ENCODE peak calls at places on chromosomes 6 and 20, in ten cellular contexts. One of them, this sample, is unnamed.

GRCh38 chr20:6162239-6162638 is 39.4 kb upstream of the FERMT1 start:
- DNase-seq in heart left ventricle: peak; percentile 77
- DNase-seq in cardiac muscle cell: peak; percentile 86
- DNase-seq in ascending aorta: no peak
- DNase-seq in astrocyte: peak; percentile 45
- DNase-seq in naive thymus-derived CD4-positive, alpha-beta T cell: no peak
- DNase-seq in adrenal gland: peak; percentile 79
- DNase-seq in pancreas: no peak
- DNase-seq in ovary: no peak
- DNase-seq in colonic mucosa: no peak
- DNase-seq in this sample: no peak

GRCh38 chr20:62136283-62137091 is 6.7 kb downstream of the PSMA7 start:
- DNase-seq in heart left ventricle: no peak
- DNase-seq in cardiac muscle cell: peak; percentile 77
- DNase-seq in ascending aorta: no peak
- DNase-seq in astrocyte: peak; percentile 31
- DNase-seq in naive thymus-derived CD4-positive, alpha-beta T cell: peak; percentile 77
- DNase-seq in adrenal gland: peak; percentile 76
- DNase-seq in pancreas: peak; percentile 83
- DNase-seq in ovary: peak; percentile 73
- DNase-seq in colonic mucosa: peak; percentile 70
- DNase-seq in this sample: peak; percentile 76

GRCh38 chr20:3919352-3919751 is 30.2 kb downstream of the PANK2 start:
- DNase-seq in heart left ventricle: no peak
- DNase-seq in cardiac muscle cell: peak; percentile 83
- DNase-seq in ascending aorta: no peak
- DNase-seq in astrocyte: peak; percentile 24
- DNase-seq in naive thymus-derived CD4-positive, alpha-beta T cell: no peak
- DNase-seq in adrenal gland: no peak
- DNase-seq in pancreas: no peak
- DNase-seq in ovary: no peak
- DNase-seq in colonic mucosa: no peak
- DNase-seq in this sample: no peak

GRCh38 chr20:53922901-53923314 is 147.5 kb downstream of the BCAS1 start:
- DNase-seq in heart left ventricle: no peak
- DNase-seq in cardiac muscle cell: peak; percentile 52
- DNase-seq in ascending aorta: no peak
- DNase-seq in astrocyte: no peak
- DNase-seq in naive thymus-derived CD4-positive, alpha-beta T cell: no peak
- DNase-seq in adrenal gland: no peak
- DNase-seq in pancreas: no peak
- DNase-seq in ovary: no peak
- DNase-seq in colonic mucosa: no peak
- DNase-seq in this sample: peak; percentile 24

GRCh38 chr6:93420163-93420806 is 926 bp upstream of the EPHA7 start:
- DNase-seq in heart left ventricle: no peak
- DNase-seq in cardiac muscle cell: no peak
- DNase-seq in ascending aorta: no peak
- DNase-seq in astrocyte: no peak
- DNase-seq in naive thymus-derived CD4-positive, alpha-beta T cell: no peak
- DNase-seq in adrenal gland: no peak
- DNase-seq in pancreas: no peak
- DNase-seq in ovary: no peak
- DNase-seq in colonic mucosa: no peak
- DNase-seq in this sample: no peak

GRCh38 chr6:150191809-150192208 is 49.0 kb downstream of the PPP1R14C start:
- DNase-seq in heart left ventricle: no peak
- DNase-seq in cardiac muscle cell: peak; percentile 32
- DNase-seq in ascending aorta: no peak
- DNase-seq in astrocyte: peak; percentile 77
- DNase-seq in naive thymus-derived CD4-positive, alpha-beta T cell: no peak
- DNase-seq in adrenal gland: no peak
- DNase-seq in pancreas: no peak
- DNase-seq in ovary: no peak
- DNase-seq in colonic mucosa: no peak
- DNase-seq in this sample: no peak

GRCh38 chr6:79713701-79714322 is 82.7 kb downstream of the SH3BGRL2 start:
- DNase-seq in heart left ventricle: peak; percentile 27
- DNase-seq in cardiac muscle cell: peak; percentile 66
- DNase-seq in ascending aorta: no peak
- DNase-seq in astrocyte: no peak
- DNase-seq in naive thymus-derived CD4-positive, alpha-beta T cell: peak; percentile 47
- DNase-seq in adrenal gland: peak; percentile 62
- DNase-seq in pancreas: no peak
- DNase-seq in ovary: peak; percentile 58
- DNase-seq in colonic mucosa: peak; percentile 65
- DNase-seq in this sample: peak; percentile 43

GRCh38 chr6:9563996-9564395 is 850.9 kb downstream of the TFAP2A start:
- DNase-seq in heart left ventricle: no peak
- DNase-seq in cardiac muscle cell: peak; percentile 14
- DNase-seq in ascending aorta: no peak
- DNase-seq in astrocyte: peak; percentile 55
- DNase-seq in naive thymus-derived CD4-positive, alpha-beta T cell: no peak
- DNase-seq in adrenal gland: no peak
- DNase-seq in pancreas: no peak
- DNase-seq in ovary: no peak
- DNase-seq in colonic mucosa: no peak
- DNase-seq in this sample: no peak

GRCh38 chr6:74976026-74976425 is 229.8 kb downstream of the COL12A1 start:
- DNase-seq in heart left ventricle: no peak
- DNase-seq in cardiac muscle cell: no peak
- DNase-seq in ascending aorta: no peak
- DNase-seq in astrocyte: no peak
- DNase-seq in naive thymus-derived CD4-positive, alpha-beta T cell: no peak
- DNase-seq in adrenal gland: no peak
- DNase-seq in pancreas: no peak
- DNase-seq in ovary: no peak
- DNase-seq in colonic mucosa: no peak
- DNase-seq in this sample: no peak

GRCh38 chr6:168408504-168409136 is 32.4 kb upstream of the SMOC2 start:
- DNase-seq in heart left ventricle: no peak
- DNase-seq in cardiac muscle cell: no peak
- DNase-seq in ascending aorta: no peak
- DNase-seq in astrocyte: no peak
- DNase-seq in naive thymus-derived CD4-positive, alpha-beta T cell: no peak
- DNase-seq in adrenal gland: no peak
- DNase-seq in pancreas: no peak
- DNase-seq in ovary: no peak
- DNase-seq in colonic mucosa: no peak
- DNase-seq in this sample: peak; percentile 5

GRCh38 chr6:78528926-78529325 is 338.4 kb upstream of the IRAK1BP1 start:
- DNase-seq in heart left ventricle: no peak
- DNase-seq in cardiac muscle cell: no peak
- DNase-seq in ascending aorta: no peak
- DNase-seq in astrocyte: no peak
- DNase-seq in naive thymus-derived CD4-positive, alpha-beta T cell: no peak
- DNase-seq in adrenal gland: no peak
- DNase-seq in pancreas: no peak
- DNase-seq in ovary: no peak
- DNase-seq in colonic mucosa: no peak
- DNase-seq in this sample: no peak

GRCh38 chr6:43060034-43060754 is 763 bp downstream of the KLC4 start:
- DNase-seq in heart left ventricle: peak; percentile 35
- DNase-seq in cardiac muscle cell: peak; percentile 9
- DNase-seq in ascending aorta: no peak
- DNase-seq in astrocyte: no peak
- DNase-seq in naive thymus-derived CD4-positive, alpha-beta T cell: no peak
- DNase-seq in adrenal gland: no peak
- DNase-seq in pancreas: peak; percentile 59
- DNase-seq in ovary: no peak
- DNase-seq in colonic mucosa: peak; percentile 90
- DNase-seq in this sample: peak; percentile 96

GRCh38 chr6:85452441-85452881 is 2.6 kb downstream of the NT5E start:
- DNase-seq in heart left ventricle: no peak
- DNase-seq in cardiac muscle cell: peak; percentile 51
- DNase-seq in ascending aorta: no peak
- DNase-seq in astrocyte: peak; percentile 71
- DNase-seq in naive thymus-derived CD4-positive, alpha-beta T cell: no peak
- DNase-seq in adrenal gland: no peak
- DNase-seq in pancreas: no peak
- DNase-seq in ovary: no peak
- DNase-seq in colonic mucosa: no peak
- DNase-seq in this sample: no peak
- H3K4me3 ChIP-seq in heart left ventricle: no peak overlapping the region
- H3K4me3 ChIP-seq in cardiac muscle cell: no peak overlapping the region
- H3K4me3 ChIP-seq in ascending aorta: peak overlapping the region; percentile 88
- H3K4me3 ChIP-seq in astrocyte: peak overlapping the region; percentile 89
- H3K4me3 ChIP-seq in naive thymus-derived CD4-positive, alpha-beta T cell: no peak overlapping the region
- H3K4me3 ChIP-seq in adrenal gland: no peak overlapping the region
- H3K4me3 ChIP-seq in pancreas: no peak overlapping the region
- H3K4me3 ChIP-seq in ovary: no peak overlapping the region
- H3K4me3 ChIP-seq in colonic mucosa: no peak overlapping the region
- H3K4me3 ChIP-seq in this sample: no peak overlapping the region

GRCh38 chr6:143772662-143773061 is 70.5 kb upstream of the LTV1 start:
- DNase-seq in heart left ventricle: no peak
- DNase-seq in cardiac muscle cell: no peak
- DNase-seq in ascending aorta: no peak
- DNase-seq in astrocyte: no peak
- DNase-seq in naive thymus-derived CD4-positive, alpha-beta T cell: no peak
- DNase-seq in adrenal gland: no peak
- DNase-seq in pancreas: no peak
- DNase-seq in ovary: no peak
- DNase-seq in colonic mucosa: no peak
- DNase-seq in this sample: no peak
- H3K36me3 ChIP-seq in heart left ventricle: peaks cover 61% of the 10 kb centered on the region
- H3K36me3 ChIP-seq in cardiac muscle cell: peaks cover 17% of the 10 kb centered on the region
- H3K36me3 ChIP-seq in ascending aorta: peaks cover 6% of the 10 kb centered on the region
- H3K36me3 ChIP-seq in astrocyte: peaks cover 25% of the 10 kb centered on the region
- H3K36me3 ChIP-seq in naive thymus-derived CD4-positive, alpha-beta T cell: no peaks in the 10 kb centered on the region
- H3K36me3 ChIP-seq in adrenal gland: no peaks in the 10 kb centered on the region
- H3K36me3 ChIP-seq in pancreas: no peaks in the 10 kb centered on the region
- H3K36me3 ChIP-seq in ovary: no peaks in the 10 kb centered on the region
- H3K36me3 ChIP-seq in colonic mucosa: no peaks in the 10 kb centered on the region
- H3K36me3 ChIP-seq in this sample: no peaks in the 10 kb centered on the region

DNA sequence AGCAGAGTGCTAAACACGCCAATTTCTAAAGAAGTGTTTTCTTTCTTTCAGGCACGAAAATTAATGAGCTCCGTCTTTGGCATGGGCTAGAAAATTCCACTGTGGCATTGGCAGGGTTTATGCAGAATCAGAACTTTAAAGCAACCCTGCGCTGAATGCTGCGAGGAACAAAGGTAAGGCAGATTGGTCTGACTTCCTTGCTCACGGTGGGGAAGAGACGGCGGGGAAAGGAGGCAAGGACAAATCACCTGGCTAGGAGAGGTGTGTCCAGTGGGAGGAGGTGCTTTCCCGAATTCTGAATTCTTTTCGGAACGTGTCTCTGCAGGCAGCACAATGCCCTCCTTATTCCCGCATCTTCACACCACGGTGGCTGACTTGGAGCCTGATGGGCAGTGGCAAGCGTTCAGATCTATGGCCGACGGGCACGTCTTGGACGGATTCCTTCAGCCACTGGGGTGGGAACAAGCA is 6.2 kb upstream of the BANF2 start:
- DNase-seq in heart left ventricle: no peak
- DNase-seq in cardiac muscle cell: no peak
- DNase-seq in ascending aorta: no peak
- DNase-seq in astrocyte: peak; percentile 47
- DNase-seq in naive thymus-derived CD4-positive, alpha-beta T cell: no peak
- DNase-seq in adrenal gland: no peak
- DNase-seq in pancreas: no peak
- DNase-seq in ovary: no peak
- DNase-seq in colonic mucosa: no peak
- DNase-seq in this sample: no peak
- H3K4me3 ChIP-seq in heart left ventricle: no peak overlapping the region
- H3K4me3 ChIP-seq in cardiac muscle cell: no peak overlapping the region
- H3K4me3 ChIP-seq in ascending aorta: peak overlapping the region; percentile 30
- H3K4me3 ChIP-seq in astrocyte: no peak overlapping the region
- H3K4me3 ChIP-seq in naive thymus-derived CD4-positive, alpha-beta T cell: no peak overlapping the region
- H3K4me3 ChIP-seq in adrenal gland: no peak overlapping the region
- H3K4me3 ChIP-seq in pancreas: no peak overlapping the region
- H3K4me3 ChIP-seq in ovary: no peak overlapping the region
- H3K4me3 ChIP-seq in colonic mucosa: no peak overlapping the region
- H3K4me3 ChIP-seq in this sample: no peak overlapping the region

GRCh38 chr20:58743929-58744534 is 51.4 kb downstream of the NPEPL1 start:
- DNase-seq in heart left ventricle: no peak
- DNase-seq in cardiac muscle cell: no peak
- DNase-seq in ascending aorta: no peak
- DNase-seq in astrocyte: no peak
- DNase-seq in naive thymus-derived CD4-positive, alpha-beta T cell: no peak
- DNase-seq in adrenal gland: no peak
- DNase-seq in pancreas: no peak
- DNase-seq in ovary: no peak
- DNase-seq in colonic mucosa: no peak
- DNase-seq in this sample: no peak
- H3K36me3 ChIP-seq in heart left ventricle: no peaks in the 10 kb centered on the region
- H3K36me3 ChIP-seq in cardiac muscle cell: no peaks in the 10 kb centered on the region
- H3K36me3 ChIP-seq in ascending aorta: no peaks in the 10 kb centered on the region
- H3K36me3 ChIP-seq in astrocyte: no peaks in the 10 kb centered on the region
- H3K36me3 ChIP-seq in naive thymus-derived CD4-positive, alpha-beta T cell: no peaks in the 10 kb centered on the region
- H3K36me3 ChIP-seq in adrenal gland: no peaks in the 10 kb centered on the region
- H3K36me3 ChIP-seq in pancreas: no peaks in the 10 kb centered on the region
- H3K36me3 ChIP-seq in ovary: no peaks in the 10 kb centered on the region
- H3K36me3 ChIP-seq in colonic mucosa: no peaks in the 10 kb centered on the region
- H3K36me3 ChIP-seq in this sample: no peaks in the 10 kb centered on the region

GRCh38 chr6:161010418-161010817 is 18.8 kb downstream of the MAP3K4 start:
- DNase-seq in heart left ventricle: no peak
- DNase-seq in cardiac muscle cell: peak; percentile 63
- DNase-seq in ascending aorta: no peak
- DNase-seq in astrocyte: peak; percentile 82
- DNase-seq in naive thymus-derived CD4-positive, alpha-beta T cell: no peak
- DNase-seq in adrenal gland: no peak
- DNase-seq in pancreas: no peak
- DNase-seq in ovary: no peak
- DNase-seq in colonic mucosa: no peak
- DNase-seq in this sample: no peak
- H3K4me3 ChIP-seq in heart left ventricle: no peak overlapping the region
- H3K4me3 ChIP-seq in cardiac muscle cell: no peak overlapping the region
- H3K4me3 ChIP-seq in ascending aorta: no peak overlapping the region
- H3K4me3 ChIP-seq in astrocyte: no peak overlapping the region
- H3K4me3 ChIP-seq in naive thymus-derived CD4-positive, alpha-beta T cell: no peak overlapping the region
- H3K4me3 ChIP-seq in adrenal gland: no peak overlapping the region
- H3K4me3 ChIP-seq in pancreas: no peak overlapping the region
- H3K4me3 ChIP-seq in ovary: no peak overlapping the region
- H3K4me3 ChIP-seq in colonic mucosa: no peak overlapping the region
- H3K4me3 ChIP-seq in this sample: no peak overlapping the region

GRCh38 chr6:3721810-3722209 is 29.7 kb downstream of the PXDC1 start:
- DNase-seq in heart left ventricle: no peak
- DNase-seq in cardiac muscle cell: no peak
- DNase-seq in ascending aorta: no peak
- DNase-seq in astrocyte: no peak
- DNase-seq in naive thymus-derived CD4-positive, alpha-beta T cell: no peak
- DNase-seq in adrenal gland: no peak
- DNase-seq in pancreas: no peak
- DNase-seq in ovary: no peak
- DNase-seq in colonic mucosa: no peak
- DNase-seq in this sample: no peak
- H3K36me3 ChIP-seq in heart left ventricle: peaks cover 34% of the 10 kb centered on the region
- H3K36me3 ChIP-seq in cardiac muscle cell: no peaks in the 10 kb centered on the region
- H3K36me3 ChIP-seq in ascending aorta: peaks cover 54% of the 10 kb centered on the region
- H3K36me3 ChIP-seq in astrocyte: peaks cover 21% of the 10 kb centered on the region
- H3K36me3 ChIP-seq in naive thymus-derived CD4-positive, alpha-beta T cell: no peaks in the 10 kb centered on the region
- H3K36me3 ChIP-seq in adrenal gland: no peaks in the 10 kb centered on the region
- H3K36me3 ChIP-seq in pancreas: no peaks in the 10 kb centered on the region
- H3K36me3 ChIP-seq in ovary: no peaks in the 10 kb centered on the region
- H3K36me3 ChIP-seq in colonic mucosa: no peaks in the 10 kb centered on the region
- H3K36me3 ChIP-seq in this sample: peaks cover 2% of the 10 kb centered on the region

This sample was measured in small intestine.